ENCODE peak calls at places on chromosomes 11 and 22, in seven cellular contexts. W is testis, O is colonic mucosa, H is neuronal stem cell, B is kidney, X is HepG2, S is spleen. J is an unnamed sample.
A peak's percentile ranks its signal among the peaks of the same experiment; 100 is the strongest.

GRCh38 chr11:17782145-17782544 is 47.6 kb downstream of the KCNC1 start:
- DNase-seq in W (no peak), O (no peak), H (no peak), B (no peak), X (no peak), S (no peak), J (no peak)

GRCh38 chr11:130533871-130534270 is 85.4 kb downstream of the ADAMTS15 start:
- DNase-seq in W (no peak), O (no peak), H (no peak), B (no peak), X (no peak), S (no peak), J (no peak)

GRCh38 chr11:93740802-93741093 is 547 bp downstream of the TAF1D start:
- DNase-seq in W (peak; percentile 70), O (peak; percentile 66), H (peak; percentile 29), B (peak; percentile 85), X (peak; percentile 60), S (peak; percentile 91), J (peak; percentile 45)

GRCh38 chr11:44556735-44557409 is 8.6 kb upstream of the CD82 start:
- DNase-seq in W (peak; percentile 77), O (peak; percentile 72), H (peak; percentile 43), B (no peak), X (peak; percentile 41), S (peak; percentile 88), J (peak; percentile 67)

GRCh38 chr22:21714784-21715183 is 20.8 kb downstream of the YPEL1 start:
- DNase-seq in W (no peak), O (no peak), H (no peak), B (no peak), X (no peak), S (no peak), J (no peak)

GRCh38 chr11:64581057-64581523 is 9.9 kb upstream of the SLC22A12 start:
- DNase-seq in W (no peak), O (no peak), H (no peak), B (no peak), X (peak; percentile 41), S (peak; percentile 35), J (no peak)

GRCh38 chr22:23110922-23111527 is 30.8 kb downstream of the RSPH14 start:
- DNase-seq in W (no peak), O (no peak), H (no peak), B (no peak), X (no peak), S (no peak), J (no peak)

GRCh38 chr22:35517769-35518530 is 22.7 kb upstream of the RASD2 start:
- DNase-seq in W (no peak), O (peak; percentile 44), H (no peak), B (no peak), X (no peak), S (no peak), J (no peak)

GRCh38 chr11:57116654-57117053 is 65.1 kb upstream of the LRRC55 start:
- DNase-seq in W (peak; percentile 52), O (peak; percentile 41), H (no peak), B (no peak), X (peak; percentile 25), S (no peak), J (no peak)

GRCh38 chr22:37109242-37109917 is at the start of gene TMPRSS6:
- DNase-seq in W (no peak), O (no peak), H (no peak), B (no peak), X (peak; percentile 70), S (no peak), J (no peak)

GRCh38 chr11:77299528-77299993 is 1.9 kb downstream of the GDPD4 start:
- DNase-seq in W (no peak), O (no peak), H (no peak), B (no peak), X (peak; percentile 84), S (no peak), J (no peak)

GRCh38 chr22:23534851-23535717 is 45.0 kb downstream of the IGLL1 start:
- DNase-seq in W (peak; percentile 10), O (no peak), H (no peak), B (peak; percentile 72), X (no peak), S (peak; percentile 68), J (no peak)

GRCh38 chr11:132844956-132845355 is 687.3 kb downstream of the OPCML start:
- DNase-seq in W (no peak), O (no peak), H (no peak), B (no peak), X (no peak), S (no peak), J (no peak)

GRCh38 chr11:11284481-11284880 is 68.6 kb downstream of the CSNK2A3 start:
- DNase-seq in W (no peak), O (no peak), H (no peak), B (no peak), X (no peak), S (no peak), J (no peak)
- H3K27ac ChIP-seq in W (no peak overlapping the region), O (no peak overlapping the region), H (no peak overlapping the region), B (peak overlapping the region; percentile 45), X (no peak overlapping the region), S (no peak overlapping the region), J (no peak overlapping the region)

DNA sequence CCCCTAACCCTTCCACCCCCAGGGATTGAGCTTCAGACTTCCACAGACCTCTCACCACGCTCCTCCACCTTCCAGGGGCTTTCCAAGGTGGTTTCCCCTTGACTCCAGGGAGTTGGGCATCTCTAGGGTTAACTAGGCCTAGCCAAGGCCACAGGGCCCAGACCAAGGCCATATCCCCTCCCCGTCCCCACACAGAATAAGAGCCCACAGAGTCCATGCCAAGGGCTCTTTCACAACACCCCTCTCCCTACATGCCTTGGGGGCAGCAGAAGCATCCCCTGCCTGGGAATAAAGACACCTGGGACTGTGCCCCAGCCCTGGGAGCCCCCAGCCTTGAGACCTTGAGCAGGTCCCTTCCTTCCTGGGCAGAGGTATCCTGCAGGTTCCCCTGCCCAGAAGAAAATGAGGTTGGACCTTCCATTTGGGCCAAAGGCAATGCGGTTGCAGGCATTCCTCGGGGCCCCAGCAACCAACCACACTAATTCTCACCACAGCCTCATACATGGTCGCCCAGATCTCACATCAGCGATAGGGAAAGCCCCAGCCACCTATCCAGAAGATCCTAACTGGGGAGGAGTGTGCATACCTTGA is 1.8 kb downstream of the GDPD5 start:
- DNase-seq in W (no peak), O (no peak), H (no peak), B (no peak), X (peak; percentile 87), S (no peak), J (no peak)
- H3K4me1 ChIP-seq in W (peaks cover 5% of the 10 kb centered on the region), O (no peaks in the 10 kb centered on the region), H (peaks cover 12% of the 10 kb centered on the region), B (no peaks in the 10 kb centered on the region), X (peaks cover 81% of the 10 kb centered on the region), S (peaks cover 75% of the 10 kb centered on the region), J (no peaks in the 10 kb centered on the region)

GRCh38 chr11:863389-864117 is 20.9 kb downstream of the TSPAN4 start:
- DNase-seq in W (no peak), O (no peak), H (no peak), B (no peak), X (no peak), S (no peak), J (no peak)

GRCh38 chr11:860238-861104 is 17.8 kb downstream of the TSPAN4 start:
- DNase-seq in W (no peak), O (no peak), H (no peak), B (no peak), X (no peak), S (no peak), J (no peak)

GRCh38 chr11:861105-861479 is 18.4 kb downstream of the TSPAN4 start:
- DNase-seq in W (no peak), O (no peak), H (no peak), B (no peak), X (no peak), S (no peak), J (no peak)

GRCh38 chr11:862704-863388 is 20.2 kb downstream of the TSPAN4 start:
- DNase-seq in W (no peak), O (no peak), H (no peak), B (no peak), X (no peak), S (no peak), J (no peak)

DNA sequence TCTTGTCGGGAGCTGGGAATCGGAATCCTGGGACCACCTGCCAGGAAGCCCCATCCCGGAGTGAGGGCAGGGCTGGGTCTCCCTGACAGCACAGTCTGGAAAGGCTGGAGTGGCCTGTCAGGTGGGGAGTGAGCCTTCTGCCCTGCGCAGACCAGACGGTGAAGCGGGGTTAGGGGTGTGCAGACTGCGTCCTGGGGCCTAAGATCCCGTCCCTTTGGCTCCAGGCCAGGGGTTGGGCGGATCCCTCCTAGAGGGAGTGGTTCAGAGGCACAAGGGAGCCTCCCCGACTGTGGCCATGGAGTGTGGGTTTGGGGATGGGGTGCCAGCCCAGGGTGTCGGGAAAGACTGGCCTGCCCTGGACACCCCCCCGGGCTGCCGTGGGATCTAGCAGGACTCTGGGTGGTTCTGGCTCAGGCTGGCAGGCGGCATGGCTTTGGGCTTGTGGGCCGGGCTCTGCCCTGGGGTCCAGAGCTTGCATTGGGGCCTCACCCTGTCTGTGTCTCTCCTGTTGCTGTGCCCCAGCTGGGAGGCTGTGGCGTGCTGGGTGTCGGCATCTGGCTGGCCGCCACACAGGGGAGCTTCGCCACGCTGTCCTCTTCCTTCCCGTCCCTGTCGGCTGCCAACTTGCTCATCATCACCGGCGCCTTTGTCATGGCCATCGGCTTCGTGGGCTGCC is 19.5 kb downstream of the TSPAN4 start:
- DNase-seq in W (no peak), O (peak; percentile 63), H (no peak), B (no peak), X (no peak), S (no peak), J (peak; percentile 18)
- H3K4me3 ChIP-seq in W (no peak overlapping the region), O (no peak overlapping the region), H (peak overlapping the region; percentile 38), B (no peak overlapping the region), X (no peak overlapping the region), S (no peak overlapping the region), J (no peak overlapping the region)

GRCh38 chr11:313304-313786 is 495 bp upstream of the IFITM1 start:
- DNase-seq in W (no peak), O (no peak), H (no peak), B (peak; percentile 75), X (no peak), S (peak; percentile 81), J (no peak)

GRCh38 chr11:315516-315994 is 1.7 kb downstream of the IFITM1 start:
- DNase-seq in W (no peak), O (no peak), H (no peak), B (peak; percentile 77), X (no peak), S (peak; percentile 84), J (no peak)

GRCh38 chr11:315051-315481 is 1.2 kb downstream of the IFITM1 start:
- DNase-seq in W (no peak), O (no peak), H (no peak), B (peak; percentile 54), X (peak; percentile 25), S (peak; percentile 78), J (no peak)

GRCh38 chr11:312092-312816 is 1.6 kb upstream of the IFITM1 start:
- DNase-seq in W (no peak), O (no peak), H (no peak), B (peak; percentile 71), X (no peak), S (peak; percentile 81), J (no peak)

DNA sequence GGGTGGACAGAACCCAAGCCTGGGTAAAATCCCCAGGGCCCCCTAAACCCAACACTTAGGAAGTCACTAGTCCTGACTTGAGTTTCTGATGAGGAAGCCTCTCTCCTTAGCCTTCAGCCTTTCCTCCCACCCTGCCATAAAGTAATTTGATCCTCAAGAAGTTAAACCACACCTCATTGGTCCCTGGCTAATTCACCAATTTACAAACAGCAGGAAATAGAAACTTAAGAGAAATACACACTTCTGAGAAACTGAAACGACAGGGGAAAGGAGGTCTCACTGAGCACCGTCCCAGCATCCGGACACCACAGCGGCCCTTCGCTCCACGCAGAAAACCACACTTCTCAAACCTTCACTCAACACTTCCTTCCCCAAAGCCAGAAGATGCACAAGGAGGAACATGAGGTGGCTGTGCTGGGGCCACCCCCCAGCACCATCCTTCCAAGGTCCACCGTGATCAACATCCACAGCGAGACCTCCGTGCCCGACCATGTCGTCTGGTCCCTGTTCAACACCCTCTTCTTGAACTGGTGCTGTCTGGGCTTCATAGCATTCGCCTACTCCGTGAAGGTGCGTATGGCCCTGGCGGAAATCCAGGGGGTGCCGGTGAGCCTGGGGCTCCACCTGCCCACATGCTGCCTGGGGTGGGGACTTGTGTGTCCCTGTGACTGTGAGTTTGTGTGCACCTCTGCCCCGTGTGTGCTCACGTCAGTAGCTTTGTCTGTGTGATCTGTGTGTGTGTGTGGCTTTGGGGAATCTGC is at the start of gene IFITM1:
- DNase-seq in W (peak; percentile 63), O (peak; percentile 62), H (no peak), B (peak; percentile 72), X (no peak), S (peak; percentile 90), J (peak; percentile 62)
- H3K27ac ChIP-seq in W (peak within 1 kb of the TSS; percentile 92), O (peak within 1 kb of the TSS; percentile 98), H (peak within 1 kb of the TSS; percentile 80), B (peak within 1 kb of the TSS; percentile 86), X (no peak within 1 kb of the TSS), S (peak within 1 kb of the TSS; percentile 84), J (peak within 1 kb of the TSS; percentile 91)

J was measured in uterus.